ENCODE peak calls at places on chromosome 18, in four cellular contexts. One of them, this sample, is unnamed.

GRCh38 chr18:76338088-76338487 is 157.0 kb downstream of the ZNF516 start:
- DNase-seq in upper lobe of left lung: no peak
- DNase-seq in colonic mucosa: no peak
- DNase-seq in mesenchymal stem cell: no peak
- DNase-seq in this sample: no peak

GRCh38 chr18:44495151-44495550 is 185.5 kb upstream of the SETBP1 start:
- DNase-seq in upper lobe of left lung: no peak
- DNase-seq in mesenchymal stem cell: no peak
- DNase-seq in colonic mucosa: no peak
- DNase-seq in this sample: no peak

GRCh38 chr18:13303761-13304364 is 85.3 kb downstream of the LDLRAD4 start:
- DNase-seq in upper lobe of left lung: no peak
- DNase-seq in mesenchymal stem cell: no peak
- DNase-seq in colonic mucosa: no peak
- DNase-seq in this sample: no peak

GRCh38 chr18:62751341-62751821 is 36.0 kb downstream of the PHLPP1 start:
- DNase-seq in mesenchymal stem cell: peak
- DNase-seq in colonic mucosa: peak
- DNase-seq in upper lobe of left lung: no peak
- DNase-seq in this sample: peak

GRCh38 chr18:74511823-74512222 is 15.7 kb downstream of the CNDP2 start:
- DNase-seq in upper lobe of left lung: no peak
- DNase-seq in colonic mucosa: no peak
- DNase-seq in mesenchymal stem cell: no peak
- DNase-seq in this sample: no peak

GRCh38 chr18:62716679-62717058 is 1.3 kb downstream of the PHLPP1 start:
- DNase-seq in upper lobe of left lung: peak
- DNase-seq in mesenchymal stem cell: peak
- DNase-seq in colonic mucosa: peak
- DNase-seq in this sample: peak

GRCh38 chr18:49858309-49859005 is 45.1 kb upstream of the ACAA2 start:
- DNase-seq in mesenchymal stem cell: peak
- DNase-seq in upper lobe of left lung: no peak
- DNase-seq in colonic mucosa: peak
- DNase-seq in this sample: peak

GRCh38 chr18:50969448-50969847 is 1.6 kb downstream of the ELAC1 start:
- DNase-seq in upper lobe of left lung: no peak
- DNase-seq in colonic mucosa: no peak
- DNase-seq in mesenchymal stem cell: no peak
- DNase-seq in this sample: no peak

GRCh38 chr18:38972571-38972970 is 1407.0 kb upstream of the CELF4 start:
- DNase-seq in mesenchymal stem cell: peak
- DNase-seq in colonic mucosa: no peak
- DNase-seq in upper lobe of left lung: no peak
- DNase-seq in this sample: no peak
- H3K4me3 ChIP-seq in mesenchymal stem cell: no peak
- H3K4me3 ChIP-seq in colonic mucosa: no peak
- H3K4me3 ChIP-seq in upper lobe of left lung: no peak
- H3K4me3 ChIP-seq in this sample: no peak

GRCh38 chr18:5298156-5298852 is 2.8 kb upstream of the ZBTB14 start:
- DNase-seq in colonic mucosa: no peak
- DNase-seq in upper lobe of left lung: peak
- DNase-seq in mesenchymal stem cell: no peak
- DNase-seq in this sample: no peak

GRCh38 chr18:5296706-5297320 is 1.3 kb upstream of the ZBTB14 start:
- DNase-seq in colonic mucosa: peak
- DNase-seq in upper lobe of left lung: peak
- DNase-seq in mesenchymal stem cell: peak
- DNase-seq in this sample: peak

GRCh38 chr18:5295981-5296705 is 617 bp upstream of the ZBTB14 start:
- DNase-seq in upper lobe of left lung: peak
- DNase-seq in mesenchymal stem cell: peak
- DNase-seq in colonic mucosa: peak
- DNase-seq in this sample: peak

GRCh38 chr18:5295231-5295920 is at the start of gene ZBTB14:
- DNase-seq in upper lobe of left lung: peak
- DNase-seq in colonic mucosa: peak
- DNase-seq in mesenchymal stem cell: peak
- DNase-seq in this sample: no peak

GRCh38 chr18:5297582-5297981 is 2.1 kb upstream of the ZBTB14 start:
- DNase-seq in upper lobe of left lung: no peak
- DNase-seq in mesenchymal stem cell: peak
- DNase-seq in colonic mucosa: no peak
- DNase-seq in this sample: no peak
- H3K27ac ChIP-seq in upper lobe of left lung: no peak
- H3K27ac ChIP-seq in mesenchymal stem cell: no peak
- H3K27ac ChIP-seq in colonic mucosa: no peak
- H3K27ac ChIP-seq in this sample: no peak

DNA sequence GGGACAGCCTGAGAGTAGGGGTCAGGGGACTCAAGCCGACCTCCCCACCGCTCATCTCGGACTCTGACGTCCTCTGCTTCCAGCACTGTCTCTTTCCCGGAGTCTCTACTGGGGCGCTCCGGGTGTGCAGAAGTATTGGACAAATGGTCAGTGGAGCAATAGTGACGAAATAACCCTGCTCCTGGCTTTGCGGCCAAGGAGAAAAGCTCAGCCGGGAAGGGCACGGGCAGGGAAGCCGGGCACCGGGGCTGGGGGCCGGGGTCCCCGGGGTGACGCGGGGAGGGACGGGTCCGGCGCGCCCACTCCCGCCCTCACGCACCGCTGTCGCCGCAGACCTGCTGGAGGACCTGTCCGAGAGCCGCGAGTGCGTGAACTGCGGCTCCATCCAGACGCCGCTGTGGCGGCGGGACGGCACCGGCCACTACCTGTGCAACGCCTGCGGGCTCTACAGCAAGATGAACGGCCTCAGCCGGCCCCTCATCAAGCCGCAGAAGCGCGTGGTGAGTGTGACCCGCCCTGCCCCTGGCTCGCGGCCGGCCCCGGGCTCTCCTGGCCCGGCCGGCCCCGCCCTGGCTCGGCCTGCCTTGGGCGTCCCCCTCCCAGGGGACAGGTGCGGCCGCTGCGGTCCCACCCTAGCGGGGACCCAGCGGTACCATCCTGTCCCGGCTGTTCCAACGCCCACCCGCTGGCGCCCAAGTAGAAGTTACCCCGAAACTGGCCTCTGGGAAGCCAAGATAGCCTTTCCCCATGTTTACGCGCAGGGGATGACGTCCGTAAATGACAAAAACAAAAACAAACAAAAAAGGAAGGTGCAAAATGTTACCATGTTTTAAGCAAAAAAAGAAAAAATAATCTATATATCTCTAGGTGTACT is 7.5 kb downstream of the GATA6 start:
- DNase-seq in upper lobe of left lung: peak
- DNase-seq in colonic mucosa: peak
- DNase-seq in mesenchymal stem cell: peak
- DNase-seq in this sample: no peak
- H3K4me3 ChIP-seq in upper lobe of left lung: peak
- H3K4me3 ChIP-seq in colonic mucosa: peak
- H3K4me3 ChIP-seq in mesenchymal stem cell: peak
- H3K4me3 ChIP-seq in this sample: peak

GRCh38 chr18:55402731-55403405 is 185.1 kb downstream of the TCF4 start:
- DNase-seq in upper lobe of left lung: no peak
- DNase-seq in mesenchymal stem cell: peak
- DNase-seq in colonic mucosa: no peak
- DNase-seq in this sample: peak

GRCh38 chr18:55403555-55403954 is 184.4 kb downstream of the TCF4 start:
- DNase-seq in colonic mucosa: no peak
- DNase-seq in upper lobe of left lung: no peak
- DNase-seq in mesenchymal stem cell: peak
- DNase-seq in this sample: no peak

GRCh38 chr18:55400590-55401274 is 187.3 kb downstream of the TCF4 start:
- DNase-seq in mesenchymal stem cell: peak
- DNase-seq in upper lobe of left lung: no peak
- DNase-seq in colonic mucosa: no peak
- DNase-seq in this sample: peak

GRCh38 chr18:55401275-55401620 is 186.7 kb downstream of the TCF4 start:
- DNase-seq in upper lobe of left lung: no peak
- DNase-seq in mesenchymal stem cell: peak
- DNase-seq in colonic mucosa: no peak
- DNase-seq in this sample: no peak

GRCh38 chr18:55401638-55402191 is 186.3 kb downstream of the TCF4 start:
- DNase-seq in upper lobe of left lung: no peak
- DNase-seq in colonic mucosa: no peak
- DNase-seq in mesenchymal stem cell: peak
- DNase-seq in this sample: peak
- H3K27ac ChIP-seq in upper lobe of left lung: peak
- H3K27ac ChIP-seq in colonic mucosa: peak
- H3K27ac ChIP-seq in mesenchymal stem cell: peak
- H3K27ac ChIP-seq in this sample: peak

GRCh38 chr18:2535419-2535910 is 35.8 kb downstream of the METTL4 start:
- DNase-seq in upper lobe of left lung: no peak
- DNase-seq in colonic mucosa: no peak
- DNase-seq in mesenchymal stem cell: no peak
- DNase-seq in this sample: no peak
- H3K4me3 ChIP-seq in upper lobe of left lung: no peak
- H3K4me3 ChIP-seq in colonic mucosa: no peak
- H3K4me3 ChIP-seq in mesenchymal stem cell: no peak
- H3K4me3 ChIP-seq in this sample: no peak

DNA sequence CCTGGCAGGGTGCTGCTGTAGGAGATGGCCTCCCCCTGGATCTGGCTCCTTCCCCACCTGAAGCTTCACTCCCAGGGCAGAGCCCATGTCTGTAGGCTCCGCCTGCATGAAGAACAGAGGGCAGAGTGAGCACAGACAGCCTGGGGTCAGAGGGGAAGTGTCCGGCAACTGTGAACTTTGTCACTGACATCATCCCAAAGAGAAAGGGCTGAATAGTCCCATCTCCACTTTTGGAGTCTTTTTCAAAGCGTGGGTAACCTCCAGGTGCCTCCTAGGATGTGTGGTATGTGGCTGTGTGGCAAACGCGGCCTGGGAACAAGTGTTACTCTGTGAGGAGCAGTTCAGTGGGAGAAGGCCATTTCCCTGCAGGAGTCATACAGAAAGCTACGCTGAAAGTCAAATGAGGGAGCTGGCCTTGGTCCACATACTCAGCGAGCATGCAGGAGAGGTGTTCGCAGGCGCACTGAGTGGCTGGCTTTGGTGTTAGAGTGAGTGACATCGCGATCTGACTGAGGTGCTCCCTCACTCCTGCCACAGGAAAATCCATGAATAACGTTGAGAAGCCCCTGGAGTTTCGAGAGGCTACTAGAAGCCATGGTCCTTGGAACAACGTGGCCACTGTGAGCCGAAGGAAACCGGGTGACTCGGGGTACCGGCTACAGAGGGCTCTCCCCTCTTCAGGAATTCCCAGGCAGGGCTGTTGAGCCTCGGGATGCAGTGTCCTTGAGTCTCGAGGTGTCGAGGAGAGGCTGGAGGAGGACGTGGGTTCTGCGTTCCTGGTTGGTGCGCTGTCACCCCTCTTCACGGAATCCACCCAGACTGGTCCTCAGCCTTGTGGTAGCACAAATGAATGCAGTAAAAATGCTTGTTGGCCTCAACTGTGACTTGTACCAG is 54.7 kb downstream of the CABLES1 start:
- DNase-seq in colonic mucosa: no peak
- DNase-seq in upper lobe of left lung: no peak
- DNase-seq in mesenchymal stem cell: no peak
- DNase-seq in this sample: no peak
- H3K27ac ChIP-seq in colonic mucosa: no peak
- H3K27ac ChIP-seq in upper lobe of left lung: peak
- H3K27ac ChIP-seq in mesenchymal stem cell: no peak
- H3K27ac ChIP-seq in this sample: no peak

GRCh38 chr18:35910327-35910726 is 62.2 kb upstream of the RMP24 start:
- DNase-seq in mesenchymal stem cell: no peak
- DNase-seq in upper lobe of left lung: no peak
- DNase-seq in colonic mucosa: no peak
- DNase-seq in this sample: no peak
- H3K4me3 ChIP-seq in mesenchymal stem cell: no peak
- H3K4me3 ChIP-seq in upper lobe of left lung: no peak
- H3K4me3 ChIP-seq in colonic mucosa: no peak
- H3K4me3 ChIP-seq in this sample: no peak

GRCh38 chr18:72692086-72692485 is 147.9 kb upstream of the CBLN2 start:
- DNase-seq in colonic mucosa: peak
- DNase-seq in upper lobe of left lung: peak
- DNase-seq in mesenchymal stem cell: no peak
- DNase-seq in this sample: no peak
- H3K27ac ChIP-seq in colonic mucosa: no peak
- H3K27ac ChIP-seq in upper lobe of left lung: no peak
- H3K27ac ChIP-seq in mesenchymal stem cell: no peak
- H3K27ac ChIP-seq in this sample: no peak

GRCh38 chr18:923144-923543 is 18.5 kb downstream of the ADCYAP1 start:
- DNase-seq in upper lobe of left lung: no peak
- DNase-seq in mesenchymal stem cell: no peak
- DNase-seq in colonic mucosa: no peak
- DNase-seq in this sample: no peak
- H3K4me3 ChIP-seq in upper lobe of left lung: no peak
- H3K4me3 ChIP-seq in mesenchymal stem cell: no peak
- H3K4me3 ChIP-seq in colonic mucosa: no peak
- H3K4me3 ChIP-seq in this sample: no peak

GRCh38 chr18:9751371-9752031 is 43.4 kb downstream of the RAB31 start:
- DNase-seq in colonic mucosa: no peak
- DNase-seq in mesenchymal stem cell: peak
- DNase-seq in upper lobe of left lung: no peak
- DNase-seq in this sample: no peak
- H3K27ac ChIP-seq in colonic mucosa: no peak
- H3K27ac ChIP-seq in mesenchymal stem cell: no peak
- H3K27ac ChIP-seq in upper lobe of left lung: no peak
- H3K27ac ChIP-seq in this sample: no peak

This sample was measured in endothelial cell of umbilical vein.